ENCODE peak calls at places on chromosomes 3 and 15, in eight cellular contexts. O is M059J, T is fibroblast of lung, C is Daoy, E is G401, Y is HS-27A, M is heart right ventricle, Q is BJ. L is an unnamed sample.

GRCh38 chr15:64014995-64015394 is 31.3 kb downstream of the DAPK2 start:
- DNase-seq in O (peak), T (no peak), C (no peak), E (peak), Y (no peak), M (peak), Q (no peak), L (no peak)

GRCh38 chr15:31437686-31438085 is 111.1 kb downstream of the KLF13 start:
- DNase-seq in O (no peak), T (no peak), C (no peak), E (no peak), Y (no peak), M (no peak), Q (no peak), L (no peak)

GRCh38 chr3:43180027-43180426 is 74.1 kb upstream of the POMGNT2 start:
- DNase-seq in O (peak), T (peak), C (peak), E (no peak), Y (no peak), M (no peak), Q (no peak), L (peak)

GRCh38 chr15:75850708-75851107 is 7.5 kb downstream of the UBE2Q2 start:
- DNase-seq in O (no peak), T (no peak), C (no peak), E (no peak), Y (no peak), M (no peak), Q (no peak), L (no peak)

GRCh38 chr3:85304360-85304964 is 345.7 kb downstream of the CADM2 start:
- DNase-seq in O (no peak), T (peak), C (no peak), E (peak), Y (no peak), M (no peak), Q (no peak), L (no peak)

GRCh38 chr3:71130516-71131384 is 452.8 kb downstream of the FOXP1 start:
- DNase-seq in O (peak), T (peak), C (peak), E (peak), Y (no peak), M (peak), Q (peak), L (peak)

GRCh38 chr15:41794081-41794480 is 19.8 kb downstream of the MAPKBP1 start:
- DNase-seq in O (peak), T (no peak), C (no peak), E (no peak), Y (no peak), M (no peak), Q (peak), L (peak)

GRCh38 chr3:158808697-158809096 is 6.8 kb downstream of the MFSD1 start:
- DNase-seq in O (peak), T (peak), C (peak), E (no peak), Y (no peak), M (no peak), Q (no peak), L (peak)

GRCh38 chr3:49638445-49638844 is 35.7 kb upstream of the APEH start:
- DNase-seq in O (peak), T (peak), C (peak), E (no peak), Y (peak), M (no peak), Q (peak), L (peak)

GRCh38 chr3:127140501-127141460 is 52.1 kb upstream of the PRR23E start:
- DNase-seq in O (no peak), T (no peak), C (no peak), E (no peak), Y (no peak), M (no peak), Q (no peak), L (no peak)

GRCh38 chr15:71775857-71776256 is 34.5 kb upstream of the NR2E3 start:
- DNase-seq in O (no peak), T (no peak), C (no peak), E (no peak), Y (no peak), M (no peak), Q (no peak), L (peak)

GRCh38 chr3:96331341-96331740 is 483.1 kb upstream of the EPHA6 start:
- DNase-seq in O (peak), T (no peak), C (no peak), E (no peak), Y (no peak), M (no peak), Q (no peak), L (no peak)

GRCh38 chr3:24451461-24452099 is 43.1 kb downstream of the THRB start:
- DNase-seq in O (peak), T (peak), C (no peak), E (no peak), Y (no peak), M (no peak), Q (no peak), L (no peak)

GRCh38 chr3:4834403-4834866 is 144.8 kb upstream of the BHLHE40 start:
- DNase-seq in O (no peak), T (no peak), C (peak), E (no peak), Y (no peak), M (no peak), Q (no peak), L (peak)

GRCh38 chr3:16513141-16514020 is at the start of gene RFTN1:
- DNase-seq in O (peak), T (peak), C (peak), E (no peak), Y (no peak), M (peak), Q (no peak), L (peak)

GRCh38 chr3:172514678-172515077 is 8.6 kb downstream of the TNFSF10 start:
- DNase-seq in O (no peak), T (no peak), C (no peak), E (no peak), Y (no peak), M (no peak), Q (no peak), L (no peak)

GRCh38 chr15:41603941-41604660 is 45.1 kb downstream of the TYRO3 start:
- DNase-seq in O (peak), T (peak), C (peak), E (peak), Y (peak), M (peak), Q (peak), L (peak)

GRCh38 chr15:80386151-80386550 is 18.0 kb upstream of the ARNT2 start:
- DNase-seq in O (no peak), T (no peak), C (peak), E (no peak), Y (no peak), M (no peak), Q (no peak), L (no peak)

GRCh38 chr15:29888651-29889050 is 66.4 kb upstream of the TJP1 start:
- DNase-seq in O (peak), T (peak), C (peak), E (no peak), Y (peak), M (no peak), Q (no peak), L (peak)

GRCh38 chr3:157700405-157700804 is 197.2 kb upstream of the VEPH1 start:
- DNase-seq in O (peak), T (no peak), C (no peak), E (no peak), Y (no peak), M (no peak), Q (no peak), L (peak)

GRCh38 chr15:101488300-101489164 is 975 bp downstream of the PCSK6 start:
- DNase-seq in O (no peak), T (no peak), C (no peak), E (no peak), Y (no peak), M (no peak), Q (no peak), L (no peak)

GRCh38 chr3:16667633-16668032 is 62.4 kb upstream of the DAZL start:
- DNase-seq in O (peak), T (no peak), C (peak), E (no peak), Y (no peak), M (no peak), Q (no peak), L (no peak)

GRCh38 chr3:189269356-189269755 is 97.6 kb downstream of the TPRG1 start:
- DNase-seq in O (peak), T (no peak), C (peak), E (peak), Y (no peak), M (no peak), Q (no peak), L (no peak)

GRCh38 chr3:138972941-138973340 is 25.9 kb downstream of the FOXL2NB start:
- DNase-seq in O (no peak), T (no peak), C (no peak), E (no peak), Y (no peak), M (no peak), Q (no peak), L (no peak)

GRCh38 chr15:43150171-43150929 is 17.0 kb downstream of the TMEM62 start:
- DNase-seq in O (peak), T (peak), C (peak), E (no peak), Y (peak), M (no peak), Q (peak), L (peak)

GRCh38 chr3:187678869-187679268 is 8.7 kb upstream of the SST start:
- DNase-seq in O (peak), T (peak), C (peak), E (peak), Y (peak), M (no peak), Q (no peak), L (peak)

GRCh38 chr3:132783152-132783551 is 60.9 kb upstream of the NPHP3 start:
- DNase-seq in O (peak), T (no peak), C (no peak), E (no peak), Y (peak), M (no peak), Q (no peak), L (no peak)

GRCh38 chr3:34260266-34260990 is 462.0 kb downstream of the PDCD6IP start:
- DNase-seq in O (peak), T (peak), C (peak), E (peak), Y (no peak), M (no peak), Q (no peak), L (peak)